ENCODE peak calls at places on chromosome 1, in eight cellular contexts. One of them, this sample, is unnamed.

GRCh38 chr1:32715901-32716311 is 13.3 kb upstream of the SYNC start:
- DNase-seq in AG08395: peak
- DNase-seq in Right ventricle myocardium superior: no peak
- DNase-seq in AG08396: no peak
- DNase-seq in activated T-cell treated with anti-CD3 and anti-CD28 coated beads for 4 hours: no peak
- DNase-seq in naive thymus-derived CD4-positive, alpha-beta T cell: no peak
- DNase-seq in hepatic stellate cell: no peak
- DNase-seq in MM.1S: no peak
- DNase-seq in this sample: no peak

GRCh38 chr1:65955503-65955902 is 162.8 kb downstream of the PDE4B start:
- DNase-seq in hepatic stellate cell: no peak
- DNase-seq in Right ventricle myocardium superior: no peak
- DNase-seq in activated T-cell treated with anti-CD3 and anti-CD28 coated beads for 4 hours: no peak
- DNase-seq in AG08395: no peak
- DNase-seq in naive thymus-derived CD4-positive, alpha-beta T cell: no peak
- DNase-seq in MM.1S: no peak
- DNase-seq in AG08396: no peak
- DNase-seq in this sample: no peak

GRCh38 chr1:55685560-55685959 is 470.4 kb upstream of the USP24 start:
- DNase-seq in hepatic stellate cell: no peak
- DNase-seq in MM.1S: no peak
- DNase-seq in AG08396: no peak
- DNase-seq in AG08395: peak
- DNase-seq in naive thymus-derived CD4-positive, alpha-beta T cell: no peak
- DNase-seq in Right ventricle myocardium superior: peak
- DNase-seq in activated T-cell treated with anti-CD3 and anti-CD28 coated beads for 4 hours: no peak
- DNase-seq in this sample: no peak

GRCh38 chr1:89999628-90000027 is 4.7 kb downstream of the ZNF326 start:
- DNase-seq in activated T-cell treated with anti-CD3 and anti-CD28 coated beads for 4 hours: no peak
- DNase-seq in naive thymus-derived CD4-positive, alpha-beta T cell: no peak
- DNase-seq in AG08396: no peak
- DNase-seq in MM.1S: no peak
- DNase-seq in AG08395: no peak
- DNase-seq in hepatic stellate cell: no peak
- DNase-seq in Right ventricle myocardium superior: no peak
- DNase-seq in this sample: no peak

GRCh38 chr1:212364985-212365384 is 49.7 kb downstream of the PACC1 start:
- DNase-seq in MM.1S: no peak
- DNase-seq in AG08395: no peak
- DNase-seq in hepatic stellate cell: no peak
- DNase-seq in naive thymus-derived CD4-positive, alpha-beta T cell: no peak
- DNase-seq in activated T-cell treated with anti-CD3 and anti-CD28 coated beads for 4 hours: no peak
- DNase-seq in AG08396: no peak
- DNase-seq in Right ventricle myocardium superior: no peak
- DNase-seq in this sample: no peak

GRCh38 chr1:7470904-7471638 is 300.0 kb upstream of the VAMP3 start:
- DNase-seq in AG08395: peak
- DNase-seq in Right ventricle myocardium superior: peak
- DNase-seq in activated T-cell treated with anti-CD3 and anti-CD28 coated beads for 4 hours: no peak
- DNase-seq in MM.1S: no peak
- DNase-seq in hepatic stellate cell: peak
- DNase-seq in AG08396: peak
- DNase-seq in naive thymus-derived CD4-positive, alpha-beta T cell: no peak
- DNase-seq in this sample: peak

GRCh38 chr1:21283524-21283923 is 6.7 kb downstream of the ECE1 start:
- DNase-seq in naive thymus-derived CD4-positive, alpha-beta T cell: no peak
- DNase-seq in activated T-cell treated with anti-CD3 and anti-CD28 coated beads for 4 hours: no peak
- DNase-seq in Right ventricle myocardium superior: no peak
- DNase-seq in AG08395: no peak
- DNase-seq in MM.1S: no peak
- DNase-seq in AG08396: no peak
- DNase-seq in hepatic stellate cell: no peak
- DNase-seq in this sample: no peak

GRCh38 chr1:20533635-20534034 is 18.7 kb upstream of the FAM43B start:
- DNase-seq in AG08395: no peak
- DNase-seq in activated T-cell treated with anti-CD3 and anti-CD28 coated beads for 4 hours: no peak
- DNase-seq in AG08396: no peak
- DNase-seq in MM.1S: no peak
- DNase-seq in hepatic stellate cell: no peak
- DNase-seq in Right ventricle myocardium superior: no peak
- DNase-seq in naive thymus-derived CD4-positive, alpha-beta T cell: no peak
- DNase-seq in this sample: no peak

GRCh38 chr1:79716481-79716880 is 710.0 kb upstream of the ADGRL4 start:
- DNase-seq in naive thymus-derived CD4-positive, alpha-beta T cell: no peak
- DNase-seq in MM.1S: no peak
- DNase-seq in AG08396: no peak
- DNase-seq in activated T-cell treated with anti-CD3 and anti-CD28 coated beads for 4 hours: no peak
- DNase-seq in hepatic stellate cell: no peak
- DNase-seq in AG08395: peak
- DNase-seq in Right ventricle myocardium superior: no peak
- DNase-seq in this sample: no peak

GRCh38 chr1:177256153-177256814 is 85.5 kb downstream of the BRINP2 start:
- DNase-seq in AG08395: peak
- DNase-seq in hepatic stellate cell: peak
- DNase-seq in MM.1S: no peak
- DNase-seq in AG08396: peak
- DNase-seq in naive thymus-derived CD4-positive, alpha-beta T cell: no peak
- DNase-seq in activated T-cell treated with anti-CD3 and anti-CD28 coated beads for 4 hours: no peak
- DNase-seq in Right ventricle myocardium superior: peak
- DNase-seq in this sample: no peak

GRCh38 chr1:55402676-55403464 is 187.7 kb upstream of the USP24 start:
- DNase-seq in hepatic stellate cell: no peak
- DNase-seq in Right ventricle myocardium superior: peak
- DNase-seq in AG08395: peak
- DNase-seq in naive thymus-derived CD4-positive, alpha-beta T cell: no peak
- DNase-seq in activated T-cell treated with anti-CD3 and anti-CD28 coated beads for 4 hours: no peak
- DNase-seq in AG08396: peak
- DNase-seq in MM.1S: no peak
- DNase-seq in this sample: no peak

GRCh38 chr1:64246294-64246917 is 43.0 kb downstream of the UBE2U start:
- DNase-seq in Right ventricle myocardium superior: no peak
- DNase-seq in naive thymus-derived CD4-positive, alpha-beta T cell: no peak
- DNase-seq in activated T-cell treated with anti-CD3 and anti-CD28 coated beads for 4 hours: no peak
- DNase-seq in MM.1S: peak
- DNase-seq in hepatic stellate cell: no peak
- DNase-seq in AG08395: peak
- DNase-seq in AG08396: no peak
- DNase-seq in this sample: no peak

GRCh38 chr1:183585038-183585437 is 5.2 kb downstream of the NCF2 start:
- DNase-seq in AG08396: no peak
- DNase-seq in AG08395: no peak
- DNase-seq in activated T-cell treated with anti-CD3 and anti-CD28 coated beads for 4 hours: no peak
- DNase-seq in hepatic stellate cell: no peak
- DNase-seq in MM.1S: peak
- DNase-seq in Right ventricle myocardium superior: no peak
- DNase-seq in naive thymus-derived CD4-positive, alpha-beta T cell: no peak
- DNase-seq in this sample: no peak

GRCh38 chr1:230807551-230808267 is 60.5 kb downstream of the CAPN9 start:
- DNase-seq in AG08396: no peak
- DNase-seq in naive thymus-derived CD4-positive, alpha-beta T cell: no peak
- DNase-seq in activated T-cell treated with anti-CD3 and anti-CD28 coated beads for 4 hours: no peak
- DNase-seq in AG08395: no peak
- DNase-seq in Right ventricle myocardium superior: no peak
- DNase-seq in MM.1S: no peak
- DNase-seq in hepatic stellate cell: no peak
- DNase-seq in this sample: no peak

GRCh38 chr1:109643385-109644230 is 12.3 kb upstream of the GSTM4 start:
- DNase-seq in naive thymus-derived CD4-positive, alpha-beta T cell: peak
- DNase-seq in activated T-cell treated with anti-CD3 and anti-CD28 coated beads for 4 hours: peak
- DNase-seq in AG08396: peak
- DNase-seq in Right ventricle myocardium superior: peak
- DNase-seq in MM.1S: peak
- DNase-seq in AG08395: peak
- DNase-seq in hepatic stellate cell: peak
- DNase-seq in this sample: peak

GRCh38 chr1:212542761-212543187 is 65.8 kb upstream of the ATF3 start:
- DNase-seq in AG08396: no peak
- DNase-seq in activated T-cell treated with anti-CD3 and anti-CD28 coated beads for 4 hours: no peak
- DNase-seq in hepatic stellate cell: no peak
- DNase-seq in Right ventricle myocardium superior: no peak
- DNase-seq in AG08395: no peak
- DNase-seq in naive thymus-derived CD4-positive, alpha-beta T cell: no peak
- DNase-seq in MM.1S: no peak
- DNase-seq in this sample: no peak